ENCODE peak calls at places on chromosomes 11 and 22, in seven cellular contexts. L is GM12891, O is body of pancreas, Z is ovary, T is heart left ventricle, U is transverse colon, X is tibial nerve. V is an unnamed sample.

GRCh38 chr11:121095561-121095960 is 5.5 kb upstream of the TECTA start:
- DNase-seq in X (no peak), U (no peak), T (no peak), O (no peak), Z (no peak), L (no peak), V (no peak)

GRCh38 chr11:46247664-46248063 is 29.8 kb upstream of the CREB3L1 start:
- DNase-seq in Z (no peak), T (no peak), O (peak), X (no peak), U (peak), L (no peak), V (no peak)

GRCh38 chr22:40707154-40707553 is 27.9 kb downstream of the MCHR1 start:
- DNase-seq in T (no peak), X (no peak), Z (no peak), U (no peak), L (no peak), O (no peak), V (no peak)

GRCh38 chr11:91047882-91048281 is 825.0 kb upstream of the CHORDC1 start:
- DNase-seq in O (no peak), T (no peak), X (no peak), L (no peak), U (no peak), Z (no peak), V (no peak)

GRCh38 chr22:40387758-40388157 is 17.4 kb downstream of the SGSM3 start:
- DNase-seq in L (no peak), U (peak), Z (no peak), T (no peak), O (peak), X (no peak), V (no peak)

GRCh38 chr11:62726156-62727006 is 876 bp downstream of the HNRNPUL2 start:
- DNase-seq in T (peak), U (no peak), L (no peak), X (no peak), Z (no peak), O (no peak), V (no peak)

GRCh38 chr11:34168642-34169051 is 63.2 kb downstream of the NAT10 start:
- DNase-seq in X (no peak), T (no peak), L (no peak), O (no peak), U (no peak), Z (no peak), V (peak)

GRCh38 chr11:48116843-48117242 is 99.8 kb upstream of the OR4B1 start:
- DNase-seq in X (no peak), L (no peak), Z (no peak), O (no peak), T (no peak), U (no peak), V (no peak)

GRCh38 chr22:47162865-47163264 is 400.4 kb downstream of the TBC1D22A start:
- DNase-seq in X (no peak), L (no peak), T (no peak), O (peak), U (peak), Z (peak), V (peak)

GRCh38 chr11:122917311-122917710 is 34.8 kb downstream of the JHY start:
- DNase-seq in Z (no peak), O (no peak), U (no peak), X (peak), L (no peak), T (no peak), V (peak)

GRCh38 chr11:132453411-132453810 is 1078.9 kb downstream of the OPCML start:
- DNase-seq in Z (no peak), O (no peak), T (no peak), L (no peak), X (no peak), U (no peak), V (no peak)

GRCh38 chr22:28773461-28773867 is 969 bp downstream of the CCDC117 start:
- DNase-seq in O (no peak), L (peak), U (no peak), X (no peak), Z (no peak), T (no peak), V (no peak)

GRCh38 chr11:105144887-105145286 is 5.3 kb upstream of the CARD18 start:
- DNase-seq in U (no peak), O (no peak), T (no peak), X (no peak), L (no peak), Z (no peak), V (no peak)

GRCh38 chr11:56176318-56176717 is at the start of gene OR5J2:
- DNase-seq in T (no peak), U (no peak), L (no peak), X (no peak), O (no peak), Z (no peak), V (no peak)

GRCh38 chr11:120337896-120338840 is 2.0 kb downstream of the ARHGEF12 start:
- DNase-seq in Z (no peak), U (no peak), L (no peak), T (no peak), X (no peak), O (no peak), V (no peak)

GRCh38 chr11:121961228-121961860 is 154.7 kb downstream of the BLID start:
- DNase-seq in L (no peak), T (no peak), U (no peak), X (no peak), O (no peak), Z (no peak), V (no peak)

GRCh38 chr11:69705901-69706787 is 2.3 kb upstream of the FGF19 start:
- DNase-seq in O (no peak), U (no peak), Z (no peak), L (no peak), X (no peak), T (no peak), V (no peak)

GRCh38 chr11:33724644-33725035 is 11.6 kb downstream of the CD59 start:
- DNase-seq in L (no peak), O (peak), U (no peak), X (peak), T (no peak), Z (no peak), V (no peak)

GRCh38 chr11:105609832-105610781 is at the start of gene GRIA4:
- DNase-seq in U (no peak), O (peak), X (no peak), L (no peak), Z (peak), T (peak), V (no peak)

GRCh38 chr11:44357734-44358133 is 47.8 kb upstream of the ALX4 start:
- DNase-seq in U (no peak), L (no peak), Z (no peak), X (no peak), O (no peak), T (no peak), V (no peak)

GRCh38 chr22:48938741-48939140 is 888.9 kb downstream of the BRD1 start:
- DNase-seq in Z (no peak), O (no peak), U (peak), T (no peak), L (no peak), X (no peak), V (no peak)

GRCh38 chr11:44264761-44265160 is 45.2 kb downstream of the ALX4 start:
- DNase-seq in X (no peak), L (no peak), Z (no peak), U (no peak), T (no peak), O (no peak), V (no peak)

GRCh38 chr11:77559686-77560425 is 29.9 kb upstream of the AQP11 start:
- DNase-seq in L (no peak), T (no peak), Z (no peak), X (no peak), O (no peak), U (no peak), V (no peak)

GRCh38 chr22:30575011-30575671 is 676 bp upstream of the GAL3ST1 start:
- DNase-seq in Z (peak), O (peak), X (peak), U (no peak), T (peak), L (no peak), V (peak)

GRCh38 chr11:76674517-76675400 is 4.2 kb upstream of the LRRC32 start:
- DNase-seq in L (no peak), O (no peak), X (no peak), Z (no peak), T (no peak), U (no peak), V (no peak)

GRCh38 chr22:17205432-17205831 is 13.8 kb downstream of the ADA2 start:
- DNase-seq in L (no peak), U (no peak), X (no peak), Z (no peak), T (no peak), O (no peak), V (no peak)

GRCh38 chr11:83249972-83250593 is 36.1 kb downstream of the CCDC90B start:
- DNase-seq in L (no peak), Z (no peak), O (peak), X (peak), T (no peak), U (no peak), V (no peak)

GRCh38 chr11:126205359-126205758 is 6.1 kb downstream of the RPUSD4 start:
- DNase-seq in X (no peak), T (no peak), Z (no peak), U (no peak), O (no peak), L (no peak), V (no peak)

GRCh38 chr11:74443071-74443864 is 24.1 kb downstream of the KCNE3 start:
- DNase-seq in X (no peak), T (no peak), L (no peak), Z (no peak), U (peak), O (peak), V (peak)

GRCh38 chr11:1113405-1114201 is 38.9 kb downstream of the MUC2 start:
- DNase-seq in U (no peak), X (no peak), T (peak), Z (no peak), O (no peak), L (no peak), V (no peak)

GRCh38 chr11:115505165-115505564 is 950 bp upstream of the CADM1 start:
- DNase-seq in T (no peak), L (no peak), X (no peak), O (no peak), U (no peak), Z (peak), V (no peak)

GRCh38 chr11:12832828-12833227 is 158.6 kb downstream of the TEAD1 start:
- DNase-seq in X (no peak), Z (no peak), O (no peak), T (no peak), L (no peak), U (no peak), V (no peak)

GRCh38 chr11:57491371-57492061 is 24.0 kb downstream of the SLC43A1 start:
- DNase-seq in L (no peak), Z (no peak), X (no peak), U (peak), T (no peak), O (peak), V (no peak)

GRCh38 chr11:907668-908067 is 2.9 kb downstream of the CHID1 start:
- DNase-seq in Z (no peak), T (no peak), L (no peak), X (no peak), O (no peak), U (no peak), V (no peak)

GRCh38 chr11:67508486-67509121 is 642 bp upstream of the CDK2AP2 start:
- DNase-seq in L (peak), Z (peak), T (peak), U (peak), O (peak), X (peak), V (peak)

GRCh38 chr11:67510023-67510345 is 2.0 kb upstream of the CDK2AP2 start:
- DNase-seq in T (no peak), L (no peak), X (no peak), Z (no peak), U (no peak), O (no peak), V (no peak)

GRCh38 chr11:67507242-67507890 is 596 bp downstream of the CDK2AP2 start:
- DNase-seq in Z (no peak), X (peak), U (peak), L (no peak), O (peak), T (peak), V (no peak)

GRCh38 chr11:67506426-67507032 is 1.4 kb upstream of the PITPNM1 start:
- DNase-seq in L (no peak), X (no peak), O (peak), U (peak), T (no peak), Z (peak), V (no peak)

DNA sequence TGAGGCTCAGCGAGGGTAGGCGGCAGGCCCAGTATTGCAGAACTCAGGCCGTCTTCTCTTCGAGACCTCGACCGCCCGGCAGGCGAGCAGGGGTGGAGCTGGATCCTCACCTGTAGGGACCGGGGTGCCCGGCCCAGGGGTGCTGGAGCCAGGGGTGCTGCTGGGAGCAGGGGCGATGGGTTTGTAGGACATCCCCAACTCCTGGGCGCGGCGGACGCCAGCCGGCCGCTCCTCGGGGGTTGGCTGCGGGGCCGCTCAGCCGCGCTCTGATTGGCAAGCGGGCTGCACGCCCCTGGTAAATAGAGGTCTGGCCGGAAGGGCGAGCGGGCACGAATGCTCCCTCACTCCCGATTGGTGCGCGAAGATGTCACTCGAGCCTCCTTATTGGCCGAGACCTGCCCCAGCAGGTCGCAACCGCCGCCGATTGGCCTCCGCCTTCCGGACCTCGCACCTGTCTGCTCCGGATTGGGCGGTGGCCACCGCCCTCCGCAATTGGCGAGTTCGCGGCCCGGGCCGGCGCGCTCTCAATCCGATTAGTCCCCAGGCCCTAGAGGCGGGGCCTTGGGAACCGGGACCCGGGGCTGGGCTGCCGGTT is at the start of gene CDK2AP2:
- DNase-seq in Z (peak), O (peak), L (peak), X (peak), T (peak), U (peak), V (peak)
- TF ChIP-seq POLR2A in Z (peak), O (peak), L (peak), X (peak), T (peak), U (peak), V (peak)

GRCh38 chr11:71430166-71430565 is 18.0 kb downstream of the DHCR7 start:
- DNase-seq in L (no peak), U (no peak), T (no peak), O (no peak), X (no peak), Z (no peak), V (no peak)
- TF ChIP-seq POLR2A in L (no peak), U (no peak), T (no peak), O (no peak), X (no peak), Z (no peak), V (no peak)

GRCh38 chr22:26564181-26564580 is 25.8 kb downstream of the TPST2 start:
- DNase-seq in O (peak), T (no peak), U (no peak), X (no peak), L (no peak), Z (no peak), V (no peak)

GRCh38 chr22:26563022-26563421 is 26.9 kb downstream of the TPST2 start:
- DNase-seq in U (no peak), L (no peak), O (peak), T (no peak), X (no peak), Z (no peak), V (no peak)

GRCh38 chr22:26559961-26560575 is 29.9 kb downstream of the TPST2 start:
- DNase-seq in T (no peak), Z (no peak), O (peak), L (no peak), U (no peak), X (no peak), V (no peak)

GRCh38 chr22:26564672-26565071 is 25.3 kb downstream of the TPST2 start:
- DNase-seq in X (no peak), O (no peak), T (no peak), Z (no peak), U (no peak), L (no peak), V (no peak)

GRCh38 chr22:26561756-26562417 is 28.0 kb downstream of the TPST2 start:
- DNase-seq in U (no peak), X (no peak), T (peak), L (no peak), Z (no peak), O (peak), V (no peak)
- TF ChIP-seq POLR2A in U (no peak), X (no peak), T (no peak), L (no peak), Z (no peak), O (peak), V (no peak)

DNA sequence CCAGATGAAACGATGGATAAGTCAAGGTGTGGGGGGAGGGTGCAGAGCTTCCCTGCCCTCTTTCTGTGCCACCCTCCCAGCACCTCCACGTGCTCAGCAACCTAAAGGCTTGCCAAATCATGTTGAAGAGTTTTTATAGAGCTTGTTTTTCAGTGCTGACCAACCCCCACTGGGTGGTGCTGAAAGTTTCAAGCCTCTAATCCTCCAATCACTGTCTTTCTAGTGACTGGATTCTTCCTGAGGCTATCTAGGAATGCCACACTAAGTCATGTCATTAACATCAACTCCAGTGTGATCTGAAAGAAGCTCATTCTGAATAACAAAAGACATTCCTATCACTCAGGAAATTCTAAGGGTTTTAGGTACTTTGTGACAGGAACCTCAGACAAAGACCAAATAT is 382.6 kb downstream of the DYNC2H1 start:
- DNase-seq in U (no peak), Z (no peak), O (no peak), X (no peak), L (no peak), T (no peak), V (no peak)
- TF ChIP-seq POLR2A in U (no peak), Z (no peak), O (no peak), X (no peak), L (no peak), T (no peak), V (no peak)

GRCh38 chr22:19986410-19987341 is 29.9 kb downstream of the ARVCF start:
- DNase-seq in Z (peak), T (peak), L (peak), U (peak), O (peak), X (peak), V (peak)
- TF ChIP-seq POLR2A in Z (peak), T (peak), L (no peak), U (peak), O (peak), X (no peak), V (peak)

GRCh38 chr22:50445880-50446707 is 28.7 kb downstream of the SBF1 start:
- DNase-seq in U (no peak), L (no peak), T (peak), Z (no peak), O (no peak), X (no peak), V (no peak)
- TF ChIP-seq POLR2A in U (no peak), L (no peak), T (no peak), Z (no peak), O (no peak), X (no peak), V (no peak)

GRCh38 chr11:118938491-118939411 is 13.0 kb upstream of the BCL9L start:
- DNase-seq in Z (no peak), L (no peak), O (no peak), X (no peak), T (no peak), U (peak), V (no peak)

GRCh38 chr11:118931576-118931975 is 5.8 kb upstream of the BCL9L start:
- DNase-seq in L (no peak), Z (no peak), U (no peak), X (no peak), T (no peak), O (no peak), V (no peak)

GRCh38 chr11:118939412-118939915 is 13.7 kb upstream of the BCL9L start:
- DNase-seq in L (no peak), T (no peak), X (no peak), Z (no peak), O (no peak), U (no peak), V (no peak)

GRCh38 chr11:118933486-118933885 is 7.8 kb upstream of the BCL9L start:
- DNase-seq in U (no peak), O (peak), X (no peak), T (peak), Z (peak), L (no peak), V (peak)

DNA sequence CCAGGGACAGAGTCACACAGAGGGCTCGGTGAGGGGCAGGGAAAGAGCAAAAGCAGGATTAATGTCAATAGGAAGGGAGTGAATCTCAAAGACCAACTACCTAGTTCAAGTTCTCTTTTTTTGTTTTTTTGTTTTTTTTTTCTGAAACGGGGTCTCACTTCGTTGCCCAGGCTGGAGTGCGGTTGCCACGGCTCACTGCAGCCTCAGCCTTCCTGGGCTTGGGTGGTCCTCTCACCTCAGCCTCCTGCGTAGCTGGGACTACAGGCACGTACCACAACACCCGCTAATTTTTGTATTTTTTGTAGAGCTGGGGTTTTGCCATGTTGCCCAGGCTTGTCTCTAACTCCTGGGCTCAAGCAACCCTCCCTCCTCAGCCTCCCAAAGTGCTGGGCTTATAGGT is 9.7 kb upstream of the BCL9L start:
- DNase-seq in T (no peak), Z (no peak), X (no peak), U (no peak), O (no peak), L (no peak), V (no peak)
- TF ChIP-seq POLR2A in T (no peak), Z (no peak), X (no peak), U (no peak), O (no peak), L (no peak), V (no peak)

GRCh38 chr22:39090426-39091064 is 6.5 kb upstream of the APOBEC3H start:
- DNase-seq in X (no peak), Z (no peak), U (peak), O (peak), T (no peak), L (no peak), V (no peak)
- TF ChIP-seq POLR2A in X (no peak), Z (no peak), U (no peak), O (no peak), T (no peak), L (no peak), V (no peak)

GRCh38 chr11:64271339-64272132 is 12.9 kb downstream of the BAD start:
- DNase-seq in L (peak), T (peak), U (peak), X (peak), Z (peak), O (peak), V (peak)
- TF ChIP-seq POLR2A in L (peak), T (no peak), U (peak), X (no peak), Z (peak), O (peak), V (peak)

GRCh38 chr11:67240575-67241389 is 25.5 kb upstream of the GRK2 start:
- DNase-seq in Z (peak), T (peak), O (peak), X (peak), L (no peak), U (peak), V (peak)

GRCh38 chr11:67238894-67239794 is 27.1 kb upstream of the GRK2 start:
- DNase-seq in L (no peak), T (no peak), Z (no peak), U (no peak), X (no peak), O (no peak), V (no peak)

GRCh38 chr11:67237574-67237973 is 28.7 kb upstream of the GRK2 start:
- DNase-seq in Z (no peak), U (no peak), L (no peak), X (no peak), O (no peak), T (no peak), V (no peak)

GRCh38 chr11:67242548-67242947 is 23.7 kb upstream of the GRK2 start:
- DNase-seq in Z (no peak), O (no peak), L (no peak), U (no peak), T (no peak), X (no peak), V (no peak)

GRCh38 chr11:67239795-67240574 is 26.3 kb upstream of the GRK2 start:
- DNase-seq in T (peak), U (peak), L (peak), O (peak), Z (peak), X (peak), V (peak)
- TF ChIP-seq POLR2A in T (no peak), U (peak), L (peak), O (peak), Z (peak), X (peak), V (peak)

V was measured in uterus.